ENCODE peak calls at places on chromosomes 7 and 10, in four cellular contexts. J is IMR-90, E is endothelial cell of umbilical vein, T is K562. G is an unnamed sample.

GRCh38 chr10:78960316-78960800 is 108.4 kb upstream of the ZMIZ1 start:
- DNase-seq in T (no peak), E (peak), J (peak), G (no peak)

GRCh38 chr7:157693521-157694388 is 357.0 kb downstream of the DNAJB6 start:
- DNase-seq in E (no peak), T (no peak), J (no peak), G (no peak)

GRCh38 chr7:157627646-157628045 is 290.8 kb downstream of the DNAJB6 start:
- DNase-seq in T (no peak), J (no peak), E (no peak), G (no peak)

GRCh38 chr7:86643478-86644281 is at the start of gene GRM3:
- DNase-seq in T (peak), J (no peak), E (no peak), G (no peak)

GRCh38 chr10:10128387-10128786 is 889.3 kb upstream of the CELF2 start:
- DNase-seq in E (no peak), J (no peak), T (no peak), G (no peak)

GRCh38 chr10:824497-824896 is 107.0 kb downstream of the LARP4B start:
- DNase-seq in E (no peak), J (no peak), T (no peak), G (no peak)

GRCh38 chr7:130867039-130867438 is 133.0 kb upstream of the KLF14 start:
- DNase-seq in J (no peak), T (no peak), E (no peak), G (no peak)

GRCh38 chr10:44675086-44675874 is 235.9 kb upstream of the TMEM72 start:
- DNase-seq in J (no peak), T (no peak), E (no peak), G (no peak)

GRCh38 chr10:118970770-118971169 is 58.7 kb upstream of the NANOS1 start:
- DNase-seq in T (no peak), E (no peak), J (no peak), G (no peak)

GRCh38 chr10:71805776-71806705 is 32.7 kb upstream of the VSIR start:
- DNase-seq in E (no peak), J (no peak), T (peak), G (no peak)

GRCh38 chr7:105017263-105018051 is 3.5 kb downstream of the KMT2E start:
- DNase-seq in E (peak), J (no peak), T (peak), G (no peak)

GRCh38 chr7:135618510-135618909 is 43.8 kb upstream of the STMP1 start:
- DNase-seq in E (no peak), T (no peak), J (no peak), G (no peak)

GRCh38 chr10:1569208-1569607 is 168.1 kb downstream of the ADARB2 start:
- DNase-seq in T (no peak), E (no peak), J (no peak), G (no peak)

GRCh38 chr7:156074982-156075615 is 262.8 kb upstream of the SHH start:
- DNase-seq in E (no peak), T (peak), J (no peak), G (no peak)

GRCh38 chr10:29590598-29591415 is 44.0 kb downstream of the SVIL start:
- DNase-seq in J (peak), E (no peak), T (peak), G (no peak)

GRCh38 chr10:102863660-102864059 is 5.6 kb upstream of the AS3MT start:
- DNase-seq in J (no peak), E (no peak), T (no peak), G (no peak)

GRCh38 chr10:71465576-71466252 is 69.0 kb downstream of the CDH23 start:
- DNase-seq in E (no peak), J (no peak), T (no peak), G (no peak)

GRCh38 chr10:52566471-52567246 is 205.9 kb downstream of the MBL2 start:
- DNase-seq in J (peak), T (no peak), E (peak), G (no peak)

GRCh38 chr7:107969856-107970255 is 33.1 kb downstream of the LAMB1 start:
- DNase-seq in T (no peak), J (no peak), E (peak), G (no peak)

GRCh38 chr10:28942012-28942411 is 264.7 kb downstream of the BAMBI start:
- DNase-seq in E (no peak), J (no peak), T (no peak), G (no peak)

GRCh38 chr10:75403144-75404022 is 1.8 kb upstream of the ZNF503 start:
- DNase-seq in J (no peak), T (no peak), E (peak), G (no peak)

GRCh38 chr10:116274141-116274861 is 1.3 kb upstream of the GFRA1 start:
- DNase-seq in T (no peak), J (no peak), E (no peak), G (no peak)

GRCh38 chr10:120607016-120607709 is 150.1 kb downstream of the PLPP4 start:
- DNase-seq in T (no peak), E (peak), J (peak), G (no peak)

GRCh38 chr10:86830043-86830591 is 73.7 kb downstream of the BMPR1A start:
- DNase-seq in J (no peak), E (no peak), T (no peak), G (no peak)
- TF ChIP-seq FOS in J (no peak), E (no peak), T (no peak), G (no peak)

GRCh38 chr7:28042721-28043120 is 137.9 kb downstream of the JAZF1 start:
- DNase-seq in T (no peak), E (no peak), J (no peak), G (no peak)

GRCh38 chr7:28045592-28045991 is 135.0 kb downstream of the JAZF1 start:
- DNase-seq in T (no peak), E (no peak), J (no peak), G (no peak)

GRCh38 chr7:28044825-28045224 is 135.8 kb downstream of the JAZF1 start:
- DNase-seq in J (no peak), T (no peak), E (no peak), G (no peak)

GRCh38 chr7:28038175-28038855 is 142.3 kb downstream of the JAZF1 start:
- DNase-seq in E (no peak), T (no peak), J (no peak), G (no peak)

GRCh38 chr7:28041508-28042314 is 138.9 kb downstream of the JAZF1 start:
- DNase-seq in T (no peak), E (no peak), J (peak), G (no peak)
- TF ChIP-seq FOS in T (no peak), E (no peak), J (no peak), G (no peak)

GRCh38 chr10:124667425-124668130 is 76.6 kb downstream of the FAM53B start:
- DNase-seq in E (no peak), T (no peak), J (no peak), G (no peak)
- TF ChIP-seq FOS in E (no peak), T (no peak), J (no peak), G (no peak)

DNA sequence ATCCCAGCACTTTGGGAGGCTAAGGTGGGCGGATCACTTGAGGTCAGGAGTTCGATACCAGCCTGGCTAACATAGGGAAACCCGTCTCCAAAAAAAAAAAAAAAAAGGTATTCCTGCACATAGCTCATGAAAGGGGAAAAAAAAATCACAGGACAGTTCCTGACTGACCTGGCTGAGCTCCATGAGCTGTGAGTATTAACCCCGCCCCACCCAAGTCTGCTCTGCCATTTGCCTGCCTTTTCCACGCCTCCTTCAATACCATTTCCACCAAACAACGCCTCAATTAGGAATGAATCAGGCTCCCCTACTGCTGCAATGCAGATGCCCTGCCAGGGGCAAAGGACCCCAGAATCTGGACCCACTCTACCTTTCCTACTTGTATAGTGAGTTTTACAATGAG is 55.0 kb downstream of the PDIA4 start:
- DNase-seq in E (no peak), J (no peak), T (no peak), G (no peak)
- TF ChIP-seq FOS in E (no peak), J (no peak), T (no peak), G (no peak)

GRCh38 chr7:2523461-2523905 is 3.9 kb downstream of the LFNG start:
- DNase-seq in E (no peak), J (no peak), T (no peak), G (no peak)
- TF ChIP-seq FOS in E (no peak), J (no peak), T (no peak), G (no peak)

DNA sequence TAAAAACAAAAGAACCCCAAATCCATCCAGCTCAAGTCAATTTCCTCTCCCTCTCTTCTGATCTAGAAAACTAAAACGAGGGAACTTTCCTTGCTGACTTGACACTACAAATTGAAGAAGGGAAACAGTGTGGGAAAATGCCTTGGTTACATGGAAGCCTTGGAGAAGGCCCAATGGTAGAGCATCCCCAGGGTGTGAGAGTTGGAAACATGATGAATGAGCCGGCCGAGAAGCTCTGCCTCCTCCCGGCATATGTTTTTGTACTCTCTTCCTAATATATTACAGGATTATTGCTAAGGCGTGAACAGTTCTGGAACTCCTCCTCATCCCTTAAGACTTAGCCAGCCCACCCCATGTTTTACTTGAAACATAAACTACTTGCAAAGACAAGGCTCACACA is 618.2 kb upstream of the MGMT start:
- DNase-seq in J (no peak), E (no peak), T (no peak), G (no peak)
- TF ChIP-seq FOS in J (no peak), E (no peak), T (no peak), G (no peak)

GRCh38 chr7:92602352-92603088 is 12.3 kb upstream of the FAM133B start:
- DNase-seq in T (no peak), J (peak), E (no peak), G (no peak)
- TF ChIP-seq FOS in T (no peak), J (no peak), E (no peak), G (no peak)

GRCh38 chr7:128082431-128082830 is 51.2 kb upstream of the LRRC4 start:
- DNase-seq in T (no peak), E (no peak), J (no peak), G (no peak)

GRCh38 chr7:128081351-128081750 is 50.1 kb upstream of the LRRC4 start:
- DNase-seq in J (no peak), T (no peak), E (no peak), G (no peak)

GRCh38 chr7:128090492-128090891 is 59.3 kb upstream of the LRRC4 start:
- DNase-seq in T (no peak), E (no peak), J (no peak), G (no peak)

GRCh38 chr7:128080169-128080568 is 48.9 kb upstream of the LRRC4 start:
- DNase-seq in E (no peak), J (no peak), T (no peak), G (no peak)

DNA sequence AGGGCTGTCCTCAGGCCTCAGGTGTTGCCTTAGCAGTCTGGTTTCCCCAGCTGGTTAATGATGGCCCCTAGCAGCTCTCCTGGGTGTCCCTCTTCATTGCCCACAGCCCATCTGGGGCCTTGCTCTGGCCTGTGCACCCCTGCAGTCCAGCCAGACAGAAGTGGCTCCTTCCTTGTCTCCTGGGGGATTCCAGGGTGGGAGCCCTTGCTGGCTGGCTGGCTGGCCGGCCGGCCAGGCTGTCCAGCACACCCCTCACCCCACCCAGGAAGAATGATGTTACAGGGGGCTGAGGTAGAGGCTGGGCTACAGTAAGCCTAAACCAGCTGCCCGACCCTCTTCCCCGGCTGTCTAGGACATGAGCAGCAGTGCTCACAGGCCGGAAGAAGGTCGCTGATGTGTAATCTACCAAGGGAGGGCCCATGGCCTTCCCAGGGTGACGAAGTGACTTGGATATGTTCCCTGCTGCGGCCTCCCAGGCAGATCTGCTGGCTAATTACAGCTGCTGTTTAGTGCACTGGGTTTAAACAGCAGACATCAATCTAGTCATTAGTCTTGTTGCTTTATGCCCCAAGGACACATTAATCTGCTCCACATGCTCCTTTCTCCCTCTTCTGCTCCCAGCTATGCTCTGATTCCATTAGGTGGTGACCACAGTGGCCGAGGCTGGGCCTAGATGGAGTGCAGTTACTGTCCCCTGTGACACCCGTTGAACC is 53.8 kb upstream of the LRRC4 start:
- DNase-seq in T (no peak), E (no peak), J (peak), G (no peak)
- TF ChIP-seq FOS in T (no peak), E (no peak), J (no peak), G (no peak)